ENCODE peak calls at places on chromosomes 4 and X, in ten cellular contexts. R, S, V, A, N, D, C, P, K and H are unnamed samples.

GRCh38 chr4:184313058-184313709 is 95.5 kb upstream of the ENPP6 start:
- DNase-seq in S (no peak), A (no peak), V (no peak), P (no peak), N (no peak), C (peak), K (no peak), D (no peak), R (no peak), H (no peak)

GRCh38 chr4:42280327-42281095 is 116.8 kb upstream of the SHISA3 start:
- DNase-seq in C (no peak), D (no peak), A (no peak), V (no peak), R (no peak), P (no peak), S (no peak), N (no peak), K (no peak), H (no peak)

GRCh38 chr4:112063260-112063659 is 82.0 kb upstream of the FAM241A start:
- DNase-seq in V (no peak), N (no peak), D (no peak), R (no peak), C (no peak), S (no peak), K (no peak), A (no peak), P (no peak), H (no peak)

GRCh38 chr4:48699470-48699869 is 80.6 kb downstream of the FRYL start:
- DNase-seq in V (no peak), P (no peak), D (no peak), C (no peak), N (no peak), R (no peak), S (no peak), K (no peak), A (no peak), H (no peak)

GRCh38 chr4:73864973-73865372 is 4.2 kb upstream of the CXCL1 start:
- DNase-seq in D (no peak), A (no peak), R (no peak), C (no peak), V (no peak), N (no peak), P (no peak), S (no peak), K (no peak), H (no peak)

GRCh38 chr4:158858410-158859189 is 89.8 kb downstream of the FNIP2 start:
- DNase-seq in V (no peak), K (no peak), C (no peak), A (no peak), N (no peak), S (peak), R (no peak), P (no peak), D (no peak), H (no peak)

GRCh38 chr4:170242471-170242870 is 152.7 kb upstream of the AADAT start:
- DNase-seq in D (no peak), C (no peak), N (no peak), K (no peak), R (no peak), V (no peak), A (no peak), P (no peak), S (no peak), H (no peak)

GRCh38 chrX:133215017-133215416 is 3.1 kb downstream of the TFDP3 start:
- DNase-seq in D (no peak), C (no peak), K (no peak), A (no peak), R (no peak), P (no peak), S (no peak), N (no peak), V (no peak), H (no peak)

GRCh38 chr4:38867478-38868054 is at the start of gene FAM114A1:
- DNase-seq in V (peak), P (peak), N (peak), C (peak), D (no peak), S (peak), R (peak), K (no peak), A (peak), H (peak)

GRCh38 chr4:173371292-173372192 is 788 bp downstream of the SAP30 start:
- DNase-seq in S (peak), R (peak), C (peak), P (peak), K (no peak), D (peak), V (peak), N (no peak), A (peak), H (no peak)

GRCh38 chr4:34181891-34182290 is 2062.4 kb downstream of the ARAP2 start:
- DNase-seq in C (no peak), K (no peak), A (no peak), P (no peak), D (no peak), S (no peak), V (no peak), N (no peak), R (no peak), H (no peak)

GRCh38 chr4:10289534-10289899 is 167.7 kb downstream of the ZNF518B start:
- DNase-seq in N (no peak), K (no peak), V (no peak), C (no peak), P (no peak), R (no peak), D (no peak), A (no peak), S (no peak), H (no peak)

GRCh38 chr4:151811403-151811802 is 50.6 kb upstream of the GATB start:
- DNase-seq in A (no peak), D (no peak), S (peak), V (no peak), P (no peak), C (no peak), N (no peak), K (no peak), R (no peak), H (no peak)

GRCh38 chr4:113117346-113117677 is 67.9 kb downstream of the ANK2 start:
- DNase-seq in C (no peak), N (no peak), K (no peak), A (no peak), S (no peak), D (no peak), V (no peak), R (no peak), P (no peak), H (no peak)

GRCh38 chr4:71558248-71558647 is 219.4 kb downstream of the SLC4A4 start:
- DNase-seq in A (no peak), S (no peak), V (no peak), D (no peak), P (no peak), K (no peak), N (no peak), R (no peak), C (no peak), H (no peak)

GRCh38 chr4:42570221-42570620 is 86.7 kb downstream of the ATP8A1 start:
- DNase-seq in D (no peak), P (no peak), K (no peak), V (peak), N (no peak), A (peak), R (no peak), S (no peak), C (no peak), H (no peak)

GRCh38 chr4:23888421-23889319 is 1.2 kb downstream of the PPARGC1A start:
- DNase-seq in P (no peak), N (no peak), K (no peak), D (no peak), C (no peak), S (peak), A (no peak), R (no peak), V (peak), H (no peak)

GRCh38 chrX:65706041-65706828 is 38.8 kb downstream of the MSN start:
- DNase-seq in N (no peak), D (no peak), C (no peak), A (peak), K (no peak), P (no peak), S (peak), R (peak), V (no peak), H (no peak)

GRCh38 chrX:108036298-108036973 is 8.4 kb upstream of the VSIG1 start:
- DNase-seq in N (no peak), R (no peak), V (no peak), P (no peak), C (no peak), A (no peak), S (peak), D (no peak), K (peak), H (no peak)

GRCh38 chr4:104493071-104493831 is 1.4 kb downstream of the CXXC4 start:
- DNase-seq in P (no peak), R (no peak), A (no peak), S (no peak), D (no peak), N (no peak), V (no peak), K (no peak), C (no peak), H (no peak)

GRCh38 chrX:46319750-46320149 is 225.5 kb downstream of the ZNF674 start:
- DNase-seq in A (no peak), K (no peak), S (no peak), D (no peak), R (no peak), N (no peak), P (no peak), V (no peak), C (no peak), H (no peak)

GRCh38 chr4:2091990-2092652 is 33.0 kb downstream of the NAT8L start:
- DNase-seq in N (no peak), D (no peak), A (no peak), C (no peak), K (no peak), V (no peak), S (no peak), R (peak), P (no peak), H (no peak)

GRCh38 chr4:151692443-151692782 is 68.4 kb downstream of the GATB start:
- DNase-seq in N (no peak), R (no peak), D (no peak), C (no peak), V (peak), P (no peak), K (no peak), S (no peak), A (no peak), H (no peak)

GRCh38 chrX:54359408-54359807 is 1.6 kb upstream of the WNK3 start:
- DNase-seq in S (no peak), D (no peak), R (no peak), K (no peak), C (no peak), P (no peak), A (no peak), V (no peak), N (no peak), H (no peak)

GRCh38 chr4:2938906-2939305 is 24.3 kb downstream of the NOP14 start:
- DNase-seq in K (no peak), C (no peak), R (no peak), S (no peak), P (no peak), A (peak), N (no peak), V (no peak), D (no peak), H (peak)

GRCh38 chrX:40877869-40878268 is 142.5 kb upstream of the MED14 start:
- DNase-seq in N (no peak), S (peak), A (no peak), D (no peak), R (no peak), V (no peak), P (no peak), K (no peak), C (no peak), H (no peak)

GRCh38 chr4:108774809-108775530 is 12.1 kb upstream of the ETNPPL start:
- DNase-seq in R (no peak), S (no peak), V (no peak), A (no peak), K (no peak), C (no peak), P (no peak), N (no peak), D (no peak), H (no peak)

GRCh38 chr4:67725132-67725531 is 24.2 kb upstream of the UBA6 start:
- DNase-seq in S (peak), A (no peak), P (no peak), N (no peak), K (no peak), R (no peak), C (no peak), D (no peak), V (no peak), H (no peak)

GRCh38 chr4:185249105-185249504 is 39.7 kb downstream of the SNX25 start:
- DNase-seq in A (no peak), P (no peak), N (no peak), C (no peak), D (no peak), V (no peak), K (no peak), S (no peak), R (no peak), H (no peak)

GRCh38 chr4:169626328-169627282 is 6.2 kb downstream of the CLCN3 start:
- DNase-seq in P (no peak), R (no peak), C (no peak), D (no peak), K (no peak), S (no peak), V (no peak), A (no peak), N (no peak), H (no peak)

GRCh38 chrX:68717196-68717595 is 69.7 kb downstream of the STARD8 start:
- DNase-seq in V (no peak), P (no peak), R (no peak), C (no peak), A (no peak), K (no peak), N (no peak), D (no peak), S (no peak), H (no peak)

GRCh38 chr4:3387943-3388348 is 53.8 kb upstream of the HGFAC start:
- DNase-seq in K (no peak), C (no peak), S (peak), R (peak), A (peak), D (no peak), V (peak), P (peak), N (no peak), H (no peak)

GRCh38 chr4:138078264-138078663 is 163.9 kb downstream of the SLC7A11 start:
- DNase-seq in D (no peak), P (no peak), K (no peak), A (no peak), R (no peak), S (no peak), V (no peak), C (no peak), N (no peak), H (no peak)

GRCh38 chr4:138845051-138845450 is 170.5 kb upstream of the NOCT start:
- DNase-seq in C (no peak), A (no peak), V (no peak), P (no peak), R (no peak), D (no peak), K (no peak), N (no peak), S (no peak), H (no peak)

GRCh38 chr4:28225005-28225404 is 1364.4 kb downstream of the STIM2 start:
- DNase-seq in K (no peak), S (peak), A (no peak), N (peak), P (no peak), V (no peak), C (peak), R (no peak), D (no peak), H (no peak)

GRCh38 chr4:87819281-87819919 is 13.4 kb upstream of the MEPE start:
- DNase-seq in P (no peak), D (no peak), V (no peak), R (peak), C (peak), S (peak), K (peak), N (peak), A (no peak), H (no peak)

DNA sequence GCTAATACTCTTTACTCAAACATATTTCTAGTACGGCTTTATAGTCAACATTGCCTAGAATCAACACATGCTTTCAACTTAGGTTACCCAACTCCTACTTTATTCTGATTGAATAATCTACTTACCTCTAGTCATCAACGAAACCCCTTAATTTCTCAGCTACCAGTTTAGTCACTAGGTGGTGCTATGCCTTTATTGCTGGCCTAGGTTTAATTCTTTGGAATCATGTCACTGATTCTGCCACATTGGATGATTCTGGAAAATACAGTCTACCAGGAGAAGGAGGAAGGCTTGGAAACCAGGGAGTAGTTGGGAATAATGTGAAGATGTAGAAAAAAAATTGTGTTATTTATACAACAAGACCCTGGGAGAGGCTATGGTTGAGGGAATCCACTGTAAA is 167.7 kb downstream of the DCAF12L2 start:
- DNase-seq in S (no peak), R (no peak), K (no peak), D (no peak), V (no peak), C (no peak), P (no peak), A (no peak), N (no peak), H (no peak)
- TF ChIP-seq CTCF in S (no peak), R (peak), K (peak), D (no peak), V (no peak), C (peak), P (no peak), A (no peak), N (peak), H (peak)

GRCh38 chr4:122577808-122578781 is 42.8 kb downstream of the IL21 start:
- DNase-seq in D (peak), R (no peak), P (peak), N (no peak), S (peak), K (no peak), C (no peak), V (no peak), A (no peak), H (no peak)

GRCh38 chr4:122577189-122577553 is 43.7 kb downstream of the IL21 start:
- DNase-seq in N (no peak), A (no peak), R (no peak), P (no peak), D (no peak), S (no peak), C (no peak), V (no peak), K (no peak), H (no peak)

DNA sequence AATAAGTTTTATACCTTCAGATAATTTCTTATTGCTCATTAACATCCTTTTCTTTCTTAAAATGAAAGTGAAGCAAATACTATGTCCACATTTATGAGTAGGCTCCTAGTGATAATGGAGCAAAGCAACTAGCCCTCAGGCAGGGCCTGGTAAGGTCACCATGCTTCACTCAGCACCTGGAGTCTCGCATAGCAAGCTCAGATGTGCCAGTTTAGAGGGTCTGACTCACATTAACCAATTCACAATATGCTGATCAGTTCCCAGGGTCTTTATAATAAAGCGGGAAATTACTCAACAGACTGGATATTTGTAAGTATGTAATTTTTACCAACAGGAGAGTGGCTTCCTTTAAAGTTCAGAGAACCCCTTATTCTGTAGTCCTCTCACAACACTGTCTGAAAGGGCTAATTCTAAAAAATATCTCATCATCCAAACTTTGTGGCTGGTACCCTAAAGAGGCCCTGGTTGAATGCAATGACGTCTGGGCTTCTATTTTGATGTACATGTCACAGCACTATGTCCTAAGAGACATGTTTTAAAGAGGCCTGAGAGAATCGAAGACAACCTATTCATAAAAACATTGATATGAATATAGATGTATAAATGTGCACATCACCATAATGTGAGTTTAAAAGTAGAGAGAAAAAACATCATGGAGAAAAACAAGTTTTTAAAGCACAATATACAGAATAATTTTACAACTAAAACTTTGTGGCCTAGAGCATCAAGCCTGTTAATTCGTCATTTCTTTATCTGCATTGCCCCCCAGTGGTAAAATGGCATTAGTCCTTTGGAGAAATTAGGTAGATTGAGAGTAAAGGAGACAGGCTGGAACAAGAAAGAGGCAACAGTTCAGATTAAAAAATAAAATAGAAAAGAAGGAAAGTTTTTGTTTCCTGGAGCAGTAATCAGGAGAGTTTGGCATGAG is 44.3 kb downstream of the IL21 start:
- DNase-seq in N (peak), C (no peak), S (peak), K (no peak), R (no peak), D (peak), A (no peak), P (no peak), V (no peak), H (no peak)
- TF ChIP-seq CTCF in N (peak), C (peak), S (peak), K (peak), R (peak), D (peak), A (no peak), P (peak), V (no peak), H (peak)

DNA sequence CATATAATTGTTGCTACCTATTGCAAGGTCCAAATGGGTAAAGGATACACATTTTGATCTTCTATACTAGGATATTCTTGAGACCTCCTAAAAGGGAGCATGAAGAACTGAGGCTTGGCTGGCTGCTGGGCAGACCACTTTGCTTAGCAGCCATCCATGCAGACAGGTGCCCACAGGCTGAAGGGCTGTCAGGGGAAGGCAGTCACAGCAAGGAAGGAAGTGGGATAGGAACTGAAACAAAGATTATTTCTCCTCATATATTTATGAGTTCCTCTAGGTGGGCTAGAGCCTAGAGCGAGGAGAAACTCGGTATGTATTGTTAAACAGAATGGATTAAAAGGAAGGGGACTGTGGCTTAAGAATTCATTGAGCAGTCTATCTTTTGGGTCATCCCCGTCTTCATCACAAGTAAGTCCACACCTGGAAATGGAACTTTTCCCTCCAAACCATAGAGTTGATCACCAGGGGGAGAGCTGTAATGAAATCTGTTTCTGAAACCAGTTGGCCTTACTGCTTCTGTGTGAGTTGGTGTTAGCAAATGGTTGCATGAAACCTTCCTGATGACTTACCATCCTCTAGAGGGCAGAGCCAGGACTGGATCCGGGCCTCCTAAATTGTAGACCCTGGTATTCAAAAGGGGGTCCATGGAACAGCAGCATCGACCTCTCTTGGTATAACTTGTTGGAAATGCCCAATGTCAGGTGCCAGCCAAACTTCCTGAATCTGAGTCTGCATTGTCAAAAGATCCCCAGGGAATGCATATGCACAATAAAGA is 42.3 kb downstream of the AFF2 start:
- DNase-seq in C (peak), N (no peak), R (no peak), S (no peak), P (peak), K (no peak), D (no peak), V (no peak), A (no peak), H (no peak)
- TF ChIP-seq CTCF in C (no peak), N (no peak), R (no peak), S (no peak), P (no peak), K (no peak), D (no peak), V (no peak), A (no peak), H (no peak)

DNA sequence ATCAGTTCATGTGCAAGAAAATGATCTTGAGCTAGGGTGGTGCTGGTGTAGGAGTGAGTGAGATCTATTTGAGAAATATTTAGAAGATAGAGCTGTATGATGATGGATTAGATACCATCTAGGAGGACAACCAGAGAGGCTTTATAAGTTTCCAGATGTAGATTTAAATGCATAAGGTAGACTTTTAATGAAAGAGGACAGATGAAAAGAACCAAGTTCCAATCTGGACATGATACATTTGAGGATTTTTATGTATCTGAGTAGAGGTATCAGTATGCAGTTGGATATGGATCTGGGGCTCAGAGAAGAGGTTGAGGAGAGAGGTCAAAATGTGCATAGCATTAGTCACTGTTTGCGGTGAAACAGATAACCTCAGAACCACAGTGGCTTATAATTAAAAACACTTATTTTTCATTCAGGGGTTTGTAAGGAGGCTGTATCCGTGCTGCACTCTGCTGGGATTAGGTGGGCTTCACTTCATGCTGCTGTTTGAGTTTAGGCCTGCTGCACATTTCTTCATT is 348.7 kb downstream of the BMPR1B start:
- DNase-seq in P (no peak), R (no peak), D (no peak), C (no peak), N (no peak), A (no peak), S (peak), K (no peak), V (no peak), H (no peak)
- TF ChIP-seq CTCF in P (no peak), R (no peak), D (no peak), C (no peak), N (no peak), A (no peak), S (no peak), K (no peak), V (no peak), H (no peak)